ENCODE peak calls at places on chromosomes 5 and 9, in six cellular contexts. L, D, F, O, Q and N are unnamed samples.

GRCh38 chr5:38670878-38671277 is 114.4 kb upstream of the LIFR start:
- DNase-seq in L (no peak), D (peak), F (peak), O (no peak), Q (no peak), N (no peak)

GRCh38 chr5:178519804-178520203 is 70.4 kb downstream of the COL23A1 start:
- DNase-seq in L (no peak), D (no peak), F (no peak), O (no peak), Q (no peak), N (no peak)

GRCh38 chr5:44875661-44876250 is 67.0 kb downstream of the MRPS30 start:
- DNase-seq in L (no peak), D (no peak), F (no peak), O (no peak), Q (no peak), N (no peak)

GRCh38 chr5:82931110-82931509 is 146.1 kb downstream of the TMEM167A start:
- DNase-seq in L (no peak), D (no peak), F (peak), O (no peak), Q (no peak), N (no peak)

GRCh38 chr5:59358497-59358896 is 535.0 kb downstream of the PDE4D start:
- DNase-seq in L (no peak), D (no peak), F (peak), O (no peak), Q (no peak), N (no peak)

GRCh38 chr5:130976491-130976890 is 188.6 kb downstream of the HINT1 start:
- DNase-seq in L (no peak), D (no peak), F (no peak), O (no peak), Q (no peak), N (no peak)

GRCh38 chr5:25516136-25516535 is 871.4 kb upstream of the CDH10 start:
- DNase-seq in L (no peak), D (no peak), F (no peak), O (no peak), Q (no peak), N (no peak)

GRCh38 chr9:126452036-126452595 is 125.5 kb downstream of the MVB12B start:
- DNase-seq in L (no peak), D (no peak), F (no peak), O (no peak), Q (peak), N (no peak)

GRCh38 chr9:94554439-94555331 is at the start of gene PCAT7:
- DNase-seq in L (no peak), D (no peak), F (peak), O (no peak), Q (no peak), N (no peak)

GRCh38 chr5:133347039-133347438 is 265.3 kb downstream of the FSTL4 start:
- DNase-seq in L (no peak), D (no peak), F (no peak), O (no peak), Q (no peak), N (no peak)

GRCh38 chr9:69496803-69497450 is 171.9 kb downstream of the ENTREP1 start:
- DNase-seq in L (no peak), D (no peak), F (no peak), O (no peak), Q (no peak), N (no peak)

GRCh38 chr5:128966375-128966774 is 1.1 kb downstream of the SLC27A6 start:
- DNase-seq in L (no peak), D (no peak), F (no peak), O (no peak), Q (no peak), N (no peak)

GRCh38 chr9:109989296-109989695 is 209.3 kb downstream of the PALM2AKAP2 start:
- DNase-seq in L (no peak), D (no peak), F (peak), O (no peak), Q (no peak), N (no peak)

DNA sequence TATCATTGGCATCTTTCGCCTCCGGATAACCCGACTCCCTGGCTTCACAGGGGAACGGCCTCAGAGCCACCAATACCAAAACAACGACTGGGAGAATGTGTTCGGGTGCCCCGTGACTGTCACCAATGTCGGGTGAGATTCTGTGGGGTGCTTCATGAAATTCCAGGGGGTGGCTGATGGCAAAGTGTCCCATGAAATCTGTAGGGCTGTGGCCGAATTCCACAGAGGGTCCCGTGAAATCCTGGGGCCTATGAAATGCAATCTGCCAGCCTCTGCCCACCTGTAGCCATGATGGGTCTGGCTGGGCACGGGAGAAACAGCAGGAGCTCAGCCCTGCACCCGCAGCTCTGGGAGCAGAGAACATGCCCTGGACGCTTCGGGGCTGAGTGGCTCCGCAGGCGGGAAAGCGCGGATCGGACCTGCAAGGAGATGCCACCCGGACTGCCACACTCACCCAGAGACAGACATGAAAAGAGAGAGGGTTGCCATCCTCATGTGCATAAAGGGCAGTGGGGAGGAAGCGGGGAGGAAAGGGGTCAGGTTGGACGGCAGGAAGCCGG is 192.4 kb downstream of the OLFM1 start:
- DNase-seq in L (no peak), D (no peak), F (no peak), O (no peak), Q (no peak), N (no peak)
- TF ChIP-seq CTCF in L (no peak), D (no peak), F (no peak), O (no peak), Q (no peak), N (no peak)

GRCh38 chr9:78035369-78035993 is 3.9 kb upstream of the GNAQ start:
- DNase-seq in L (peak), D (peak), F (peak), O (peak), Q (no peak), N (no peak)
- TF ChIP-seq CTCF in L (peak), D (peak), F (peak), O (peak), Q (no peak), N (peak)

GRCh38 chr9:122356627-122357026 is 14.2 kb upstream of the PTGS1 start:
- DNase-seq in L (no peak), D (no peak), F (no peak), O (no peak), Q (no peak), N (no peak)
- TF ChIP-seq CTCF in L (no peak), D (no peak), F (peak), O (no peak), Q (no peak), N (no peak)

DNA sequence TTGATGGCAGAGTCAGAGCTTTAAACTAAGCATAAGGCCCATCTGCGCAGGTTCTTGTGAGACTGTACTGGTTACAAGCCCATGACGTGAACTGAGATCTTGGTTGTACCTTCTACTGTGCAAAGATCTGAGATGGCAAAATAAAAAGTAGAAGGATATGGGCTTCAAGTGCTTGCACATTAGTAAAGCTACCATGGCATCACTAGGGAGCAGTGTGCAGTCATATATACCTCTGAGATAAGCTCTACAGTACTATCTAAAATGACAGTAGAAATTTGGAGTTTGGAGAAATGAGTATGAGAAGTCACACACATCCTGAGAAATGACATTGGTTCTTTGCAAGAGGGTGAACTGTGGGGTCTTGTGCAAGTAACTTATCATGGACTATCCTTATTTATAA is 408.2 kb upstream of the PRR16 start:
- DNase-seq in L (no peak), D (no peak), F (peak), O (no peak), Q (no peak), N (no peak)
- TF ChIP-seq CTCF in L (no peak), D (no peak), F (peak), O (peak), Q (no peak), N (no peak)

GRCh38 chr5:91586232-91586631 is 203.1 kb upstream of the ARRDC3 start:
- DNase-seq in L (no peak), D (no peak), F (no peak), O (no peak), Q (no peak), N (no peak)

DNA sequence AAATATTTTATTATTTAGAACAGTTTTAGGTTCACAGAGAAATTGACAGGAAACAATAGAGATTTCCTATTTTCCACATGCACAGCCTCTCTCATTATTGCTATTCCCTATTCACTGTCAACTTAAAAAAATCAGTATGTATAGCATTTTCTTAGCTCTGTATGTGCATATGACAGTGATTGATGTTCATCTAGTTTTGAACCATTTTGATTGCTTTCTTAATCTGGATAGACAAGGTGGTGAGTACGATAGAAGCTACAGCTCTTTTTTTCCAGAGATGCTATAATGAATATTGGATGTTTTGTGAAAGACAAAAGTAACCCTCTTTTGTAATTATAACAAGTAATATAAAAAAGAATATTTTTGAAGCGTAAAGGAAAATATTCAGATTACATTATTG is 201.2 kb upstream of the ARRDC3 start:
- DNase-seq in L (no peak), D (no peak), F (no peak), O (no peak), Q (no peak), N (no peak)
- TF ChIP-seq CTCF in L (no peak), D (no peak), F (no peak), O (no peak), Q (no peak), N (no peak)

GRCh38 chr5:72356361-72356760 is 36.2 kb downstream of the PTCD2 start:
- DNase-seq in L (no peak), D (no peak), F (no peak), O (no peak), Q (no peak), N (no peak)

GRCh38 chr5:72358925-72359324 is 38.8 kb downstream of the PTCD2 start:
- DNase-seq in L (no peak), D (no peak), F (no peak), O (no peak), Q (no peak), N (no peak)

GRCh38 chr5:72353046-72353445 is 32.9 kb downstream of the PTCD2 start:
- DNase-seq in L (no peak), D (no peak), F (peak), O (no peak), Q (no peak), N (no peak)

DNA sequence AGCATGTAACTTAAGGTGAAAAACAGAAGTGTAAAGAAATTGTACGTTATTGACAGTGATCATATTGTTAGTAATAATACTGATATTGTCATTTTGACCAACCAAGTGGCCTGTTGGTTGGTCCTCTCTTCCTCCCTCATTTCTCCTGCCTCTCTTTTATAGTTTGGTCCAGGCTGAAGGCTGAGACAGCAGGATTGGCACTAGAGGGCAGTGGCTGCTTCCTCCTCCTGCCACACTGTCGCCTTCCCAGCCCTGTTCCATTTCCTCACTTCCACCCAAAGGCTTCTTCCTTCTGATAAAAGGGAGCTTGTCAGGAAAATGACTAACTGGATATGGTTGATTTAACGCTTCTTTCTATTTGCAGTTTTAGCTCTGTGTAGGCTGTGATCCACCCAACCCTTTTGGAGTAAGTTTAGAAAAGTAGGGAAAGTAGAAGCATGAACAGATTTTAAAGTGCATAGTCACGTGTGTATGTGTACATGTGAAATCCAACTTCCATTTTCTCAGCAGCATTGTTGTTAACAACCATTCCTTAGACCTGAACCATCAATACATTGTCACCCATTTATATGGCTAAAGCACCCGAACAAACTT is 35.6 kb downstream of the PTCD2 start:
- DNase-seq in L (no peak), D (peak), F (peak), O (peak), Q (no peak), N (no peak)
- TF ChIP-seq CTCF in L (no peak), D (peak), F (peak), O (peak), Q (no peak), N (no peak)